ENCODE peak calls at places on chromosome 22, in ten cellular contexts. K, B, E, M, N, J, R, H, T and Q are unnamed samples.

GRCh38 chr22:41589260-41589600 is 410 bp downstream of the PMM1 start:
- DNase-seq in K (no peak), B (peak; percentile 45), E (no peak), M (peak; percentile 30), N (no peak), J (peak; percentile 35), R (no peak), H (peak; percentile 44), T (no peak), Q (peak; percentile 64)

GRCh38 chr22:47027766-47028165 is 265.3 kb downstream of the TBC1D22A start:
- DNase-seq in K (no peak), B (no peak), E (no peak), M (no peak), N (no peak), J (no peak), R (no peak), H (no peak), T (no peak), Q (no peak)

GRCh38 chr22:33325232-33326004 is 267.2 kb upstream of the SYN3 start:
- DNase-seq in K (no peak), B (peak; percentile 27), E (peak; percentile 54), M (no peak), N (no peak), J (no peak), R (no peak), H (peak; percentile 60), T (no peak), Q (peak; percentile 77)

GRCh38 chr22:46740910-46741785 is 3.1 kb upstream of the CERK start:
- DNase-seq in K (no peak), B (no peak), E (peak; percentile 17), M (no peak), N (no peak), J (no peak), R (no peak), H (no peak), T (no peak), Q (no peak)

GRCh38 chr22:26174280-26174679 is 5.0 kb downstream of the SEZ6L start:
- DNase-seq in K (no peak), B (no peak), E (no peak), M (no peak), N (no peak), J (peak; percentile 59), R (peak; percentile 3), H (peak; percentile 20), T (no peak), Q (no peak)

GRCh38 chr22:24583221-24583971 is 9.5 kb downstream of the LRRC75B start:
- DNase-seq in K (no peak), B (no peak), E (peak; percentile 31), M (peak; percentile 35), N (no peak), J (peak; percentile 86), R (no peak), H (peak; percentile 88), T (no peak), Q (no peak)

GRCh38 chr22:27880778-27881394 is 38.2 kb downstream of the PITPNB start:
- DNase-seq in K (peak; percentile 13), B (peak; percentile 57), E (peak; percentile 18), M (peak; percentile 71), N (no peak), J (peak; percentile 53), R (peak; percentile 52), H (peak; percentile 75), T (no peak), Q (peak; percentile 74)

GRCh38 chr22:17451251-17451765 is 82.0 kb downstream of the CECR2 start:
- DNase-seq in K (no peak), B (no peak), E (no peak), M (no peak), N (no peak), J (no peak), R (no peak), H (peak; percentile 22), T (no peak), Q (no peak)

GRCh38 chr22:47802446-47802845 is 1040.0 kb downstream of the TBC1D22A start:
- DNase-seq in K (no peak), B (no peak), E (no peak), M (no peak), N (no peak), J (no peak), R (no peak), H (no peak), T (no peak), Q (no peak)

GRCh38 chr22:45865561-45866397 is 111.2 kb downstream of the WNT7B start:
- DNase-seq in K (no peak), B (no peak), E (no peak), M (no peak), N (no peak), J (no peak), R (no peak), H (no peak), T (no peak), Q (no peak)

GRCh38 chr22:24727218-24727851 is 47.2 kb downstream of the PIWIL3 start:
- DNase-seq in K (no peak), B (peak; percentile 57), E (peak; percentile 36), M (peak; percentile 85), N (no peak), J (peak; percentile 86), R (peak; percentile 19), H (no peak), T (no peak), Q (no peak)

GRCh38 chr22:17106785-17107546 is 14.2 kb downstream of the TMEM121B start:
- DNase-seq in K (no peak), B (no peak), E (no peak), M (no peak), N (no peak), J (no peak), R (no peak), H (no peak), T (no peak), Q (no peak)

GRCh38 chr22:47776329-47776728 is 1013.9 kb downstream of the TBC1D22A start:
- DNase-seq in K (no peak), B (no peak), E (no peak), M (no peak), N (no peak), J (no peak), R (no peak), H (no peak), T (no peak), Q (no peak)

DNA sequence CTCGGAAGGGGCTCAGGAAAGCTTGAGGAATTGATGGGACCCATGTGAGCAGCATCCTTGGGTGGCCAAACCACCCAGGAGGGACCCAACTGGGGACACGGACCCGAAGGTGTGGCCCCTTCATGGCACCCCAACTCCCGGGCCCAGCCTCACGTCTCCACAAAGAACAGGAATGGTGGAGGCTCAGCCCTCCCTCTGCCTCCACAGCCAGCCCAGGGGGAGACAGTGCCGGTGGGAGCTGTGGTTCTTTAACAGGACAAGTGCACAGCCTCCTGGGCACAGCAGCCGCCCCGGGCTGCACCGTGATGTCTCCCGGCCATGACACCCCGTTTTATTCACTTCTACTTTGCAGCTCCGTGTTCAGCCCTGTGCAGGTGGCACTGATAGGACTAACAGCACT is 587.2 kb downstream of the BRD1 start:
- DNase-seq in K (no peak), B (no peak), E (no peak), M (no peak), N (no peak), J (no peak), R (no peak), H (no peak), T (no peak), Q (no peak)
- H3K4me1 ChIP-seq in K (no peaks in the 10 kb centered on the region), B (no peaks in the 10 kb centered on the region), E (no peaks in the 10 kb centered on the region), M (no peaks in the 10 kb centered on the region), N (no peaks in the 10 kb centered on the region), J (no peaks in the 10 kb centered on the region), R (no peaks in the 10 kb centered on the region), H (no peaks in the 10 kb centered on the region), T (no peaks in the 10 kb centered on the region), Q (no peaks in the 10 kb centered on the region)

DNA sequence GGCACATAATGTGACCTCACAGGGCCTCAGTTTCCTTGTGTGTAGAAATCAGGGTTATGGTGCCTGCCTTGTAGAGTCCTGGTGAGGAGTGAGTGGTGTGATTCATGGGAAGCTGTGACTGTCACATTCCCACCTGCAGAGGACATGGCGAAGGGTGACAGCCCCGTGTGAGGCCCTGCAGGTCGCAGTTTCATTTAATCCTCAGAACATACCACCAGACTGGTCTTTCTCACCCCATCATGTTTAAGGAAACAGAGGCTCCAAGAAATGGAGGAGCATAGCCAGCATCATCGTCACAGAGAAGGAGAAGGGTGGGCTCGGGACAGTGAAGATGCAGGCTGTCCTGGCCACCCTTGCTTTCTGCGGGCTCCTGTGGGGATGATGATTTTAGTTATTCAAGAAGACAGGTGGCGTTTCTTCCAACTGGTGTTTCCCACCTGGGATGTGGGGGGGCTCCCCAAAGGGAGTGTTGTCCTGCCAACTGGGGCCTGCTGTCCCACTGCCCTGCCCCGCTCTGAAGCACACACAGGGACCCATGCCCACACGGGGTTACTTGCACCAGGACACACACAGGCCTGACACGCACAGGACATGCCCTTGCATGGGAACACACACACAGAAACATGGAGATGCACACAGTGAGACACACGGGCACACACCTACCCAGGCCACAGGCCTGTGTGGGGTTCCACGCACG is 100.2 kb downstream of the BCR start:
- DNase-seq in K (no peak), B (no peak), E (no peak), M (no peak), N (no peak), J (no peak), R (no peak), H (no peak), T (no peak), Q (no peak)
- H3K4me1 ChIP-seq in K (peaks cover 16% of the 10 kb centered on the region), B (peaks cover 14% of the 10 kb centered on the region), E (peaks cover 18% of the 10 kb centered on the region), M (no peaks in the 10 kb centered on the region), N (peaks cover 27% of the 10 kb centered on the region), J (no peaks in the 10 kb centered on the region), R (peaks cover 27% of the 10 kb centered on the region), H (no peaks in the 10 kb centered on the region), T (peaks cover 9% of the 10 kb centered on the region), Q (peaks cover 16% of the 10 kb centered on the region)

GRCh38 chr22:44746836-44747519 is 5.4 kb upstream of the ARHGAP8 start:
- DNase-seq in K (no peak), B (peak; percentile 78), E (no peak), M (no peak), N (no peak), J (no peak), R (no peak), H (no peak), T (no peak), Q (no peak)
- H3K4me1 ChIP-seq in K (no peaks in the 10 kb centered on the region), B (no peaks in the 10 kb centered on the region), E (peaks cover 7% of the 10 kb centered on the region), M (no peaks in the 10 kb centered on the region), N (no peaks in the 10 kb centered on the region), J (no peaks in the 10 kb centered on the region), R (peaks cover 5% of the 10 kb centered on the region), H (peaks cover 2% of the 10 kb centered on the region), T (no peaks in the 10 kb centered on the region), Q (no peaks in the 10 kb centered on the region)

GRCh38 chr22:40498454-40499186 is 128.2 kb downstream of the SGSM3 start:
- DNase-seq in K (no peak), B (no peak), E (peak; percentile 76), M (peak; percentile 100), N (no peak), J (no peak), R (peak; percentile 97), H (no peak), T (no peak), Q (no peak)
- H3K4me1 ChIP-seq in K (no peaks in the 10 kb centered on the region), B (no peaks in the 10 kb centered on the region), E (peaks cover 36% of the 10 kb centered on the region), M (peaks cover 15% of the 10 kb centered on the region), N (no peaks in the 10 kb centered on the region), J (no peaks in the 10 kb centered on the region), R (peaks cover 58% of the 10 kb centered on the region), H (peaks cover 18% of the 10 kb centered on the region), T (peaks cover 5% of the 10 kb centered on the region), Q (peaks cover 49% of the 10 kb centered on the region)

GRCh38 chr22:42990131-42990838 is 24.7 kb downstream of the PACSIN2 start:
- DNase-seq in K (no peak), B (no peak), E (peak; percentile 62), M (peak; percentile 91), N (no peak), J (no peak), R (peak; percentile 86), H (no peak), T (no peak), Q (no peak)
- H3K4me1 ChIP-seq in K (no peaks in the 10 kb centered on the region), B (peaks cover 22% of the 10 kb centered on the region), E (peaks cover 65% of the 10 kb centered on the region), M (peaks cover 31% of the 10 kb centered on the region), N (no peaks in the 10 kb centered on the region), J (no peaks in the 10 kb centered on the region), R (peaks cover 67% of the 10 kb centered on the region), H (peaks cover 31% of the 10 kb centered on the region), T (no peaks in the 10 kb centered on the region), Q (peaks cover 9% of the 10 kb centered on the region)